ENCODE peak calls at places on chromosomes 3 and 15, in eight cellular contexts. I, R, Z, H, P, K, C and L are unnamed samples.

GRCh38 chr15:96252148-96252547 is 78.4 kb upstream of the NR2F2 start:
- DNase-seq in R (no peak), H (no peak), I (no peak), K (no peak), C (no peak), P (no peak), Z (no peak), L (no peak)

GRCh38 chr3:125019271-125019670 is 36.5 kb downstream of the HEG1 start:
- DNase-seq in I (no peak), R (no peak), K (no peak), C (peak), H (no peak), P (no peak), Z (no peak), L (no peak)

GRCh38 chr3:71120012-71120411 is 463.5 kb downstream of the FOXP1 start:
- DNase-seq in R (no peak), K (no peak), Z (no peak), I (no peak), C (no peak), H (no peak), P (no peak), L (no peak)

GRCh38 chr15:66748320-66748779 is 46.3 kb downstream of the SMAD6 start:
- DNase-seq in P (no peak), K (no peak), H (no peak), Z (peak), R (peak), I (no peak), C (no peak), L (no peak)

GRCh38 chr3:165751654-165752053 is 85.6 kb downstream of the BCHE start:
- DNase-seq in K (no peak), H (no peak), R (no peak), I (no peak), C (no peak), P (no peak), Z (no peak), L (no peak)

GRCh38 chr15:89785771-89786135 is 9.6 kb downstream of the MESP2 start:
- DNase-seq in Z (peak), I (no peak), K (no peak), C (no peak), P (no peak), H (no peak), R (no peak), L (no peak)

GRCh38 chr3:117297541-117297940 is 588.0 kb downstream of the TUSC7 start:
- DNase-seq in Z (no peak), K (no peak), C (no peak), I (no peak), P (no peak), H (no peak), R (no peak), L (no peak)

GRCh38 chr3:196563721-196564225 is 4.6 kb downstream of the WDR53 start:
- DNase-seq in R (no peak), K (no peak), Z (peak), I (no peak), P (no peak), C (no peak), H (no peak), L (no peak)

GRCh38 chr15:44735482-44736260 is 657 bp upstream of the TRIM69 start:
- DNase-seq in I (no peak), R (no peak), H (no peak), P (no peak), C (peak), Z (no peak), K (no peak), L (no peak)

GRCh38 chr3:140180603-140181002 is 245.6 kb downstream of the CLSTN2 start:
- DNase-seq in I (no peak), P (no peak), C (no peak), R (no peak), Z (no peak), K (no peak), H (no peak), L (no peak)

GRCh38 chr3:182597621-182598041 is 195.7 kb upstream of the ATP11B start:
- DNase-seq in K (no peak), I (no peak), C (no peak), Z (peak), H (no peak), R (no peak), P (no peak), L (no peak)

GRCh38 chr3:71026634-71027578 is 556.6 kb downstream of the FOXP1 start:
- DNase-seq in Z (no peak), C (no peak), P (peak), R (no peak), I (no peak), H (no peak), K (no peak), L (no peak)

GRCh38 chr3:113551821-113552220 is 19.5 kb downstream of the SIDT1 start:
- DNase-seq in K (no peak), C (no peak), R (no peak), I (no peak), P (no peak), Z (no peak), H (no peak), L (no peak)

GRCh38 chr15:22979699-22980188 is 424 bp downstream of the CYFIP1 start:
- DNase-seq in Z (no peak), H (no peak), I (no peak), C (no peak), P (no peak), R (no peak), K (no peak), L (no peak)

GRCh38 chr15:79431636-79432344 is at the start of gene MINAR1:
- DNase-seq in C (no peak), I (no peak), H (no peak), Z (no peak), R (peak), K (no peak), P (peak), L (no peak)

GRCh38 chr3:130971208-130971607 is 55.4 kb downstream of the ASTE1 start:
- DNase-seq in I (no peak), C (no peak), H (no peak), P (no peak), K (no peak), R (no peak), Z (no peak), L (no peak)

GRCh38 chr3:187368251-187368733 is at the start of gene RTP4:
- DNase-seq in R (no peak), K (no peak), I (peak), P (peak), H (peak), Z (peak), C (peak), L (no peak)

GRCh38 chr15:62606376-62607164 is 436.0 kb upstream of the TPM1 start:
- DNase-seq in C (no peak), K (no peak), I (no peak), R (no peak), Z (peak), H (no peak), P (no peak), L (no peak)

GRCh38 chr3:156416846-156417581 is 137.9 kb downstream of the SSR3 start:
- DNase-seq in I (no peak), H (no peak), P (no peak), Z (no peak), K (no peak), R (no peak), C (peak), L (no peak)

GRCh38 chr3:65412591-65412990 is 626.1 kb downstream of the MAGI1 start:
- DNase-seq in P (peak), I (no peak), K (no peak), R (no peak), H (no peak), C (no peak), Z (no peak), L (no peak)

GRCh38 chr15:40891810-40892448 is 2.3 kb upstream of the VPS18 start:
- DNase-seq in H (peak), C (peak), Z (peak), K (no peak), P (peak), R (peak), I (peak), L (no peak)